ENCODE peak calls at places on chromosomes 2 and 18, in five cellular contexts. S is neuronal stem cell, W is fibroblast of lung, J is K562, Y is mesenchymal stem cell. N is an unnamed sample.

GRCh38 chr18:9704233-9705118 is 3.6 kb upstream of the RAB31 start:
- DNase-seq in Y (no peak), J (peak), W (no peak), S (no peak), N (no peak)

GRCh38 chr18:52636536-52636935 is 296.5 kb downstream of the DCC start:
- DNase-seq in J (no peak), S (no peak), W (no peak), Y (no peak), N (no peak)

GRCh38 chr2:110674620-110675555 is 3.0 kb downstream of the BUB1 start:
- DNase-seq in S (no peak), W (peak), J (peak), Y (peak), N (no peak)

GRCh38 chr18:41899535-41899934 is 55.5 kb upstream of the PIK3C3 start:
- DNase-seq in Y (no peak), S (no peak), J (no peak), W (no peak), N (no peak)

GRCh38 chr2:3657881-3658280 is at the start of gene ALLC:
- DNase-seq in Y (no peak), W (no peak), S (no peak), J (no peak), N (no peak)

GRCh38 chr2:8623958-8624591 is 57.8 kb upstream of the ID2 start:
- DNase-seq in J (no peak), W (no peak), S (no peak), Y (no peak), N (no peak)

GRCh38 chr2:157087373-157088005 is 170.0 kb upstream of the GALNT5 start:
- DNase-seq in W (peak), J (no peak), S (no peak), Y (no peak), N (no peak)

GRCh38 chr18:75089748-75090327 is 119.1 kb downstream of the PTGR3 start:
- DNase-seq in J (no peak), W (no peak), Y (no peak), S (no peak), N (no peak)

GRCh38 chr2:80374105-80374504 is 69.6 kb upstream of the LRRTM1 start:
- DNase-seq in W (no peak), S (no peak), J (no peak), Y (no peak), N (no peak)

GRCh38 chr18:63725682-63726480 is 23.1 kb downstream of the SERPINB11 start:
- DNase-seq in W (no peak), J (no peak), Y (no peak), S (no peak), N (peak)

GRCh38 chr2:223297788-223298187 is 245.8 kb downstream of the KCNE4 start:
- DNase-seq in W (no peak), J (no peak), Y (peak), S (no peak), N (no peak)

GRCh38 chr2:218022851-218023530 is 20.2 kb upstream of the TNS1 start:
- DNase-seq in S (no peak), W (no peak), J (no peak), Y (no peak), N (no peak)

GRCh38 chr2:32715981-32716380 is 88.1 kb downstream of the TTC27 start:
- DNase-seq in W (peak), J (no peak), Y (peak), S (no peak), N (no peak)

GRCh38 chr2:170685591-170685990 is 29.5 kb upstream of the SP5 start:
- DNase-seq in W (no peak), S (no peak), Y (no peak), J (no peak), N (peak)

GRCh38 chr18:58276640-58277456 is 232.8 kb downstream of the NEDD4L start:
- DNase-seq in W (no peak), J (no peak), S (no peak), Y (no peak), N (peak)

GRCh38 chr2:47221956-47222355 is 66.8 kb upstream of the STPG4 start:
- DNase-seq in J (no peak), W (peak), S (no peak), Y (no peak), N (no peak)

GRCh38 chr2:47222813-47223564 is 67.9 kb upstream of the STPG4 start:
- DNase-seq in W (no peak), S (no peak), J (no peak), Y (no peak), N (no peak)

GRCh38 chr2:47218899-47219525 is 63.9 kb upstream of the STPG4 start:
- DNase-seq in S (no peak), Y (no peak), J (peak), W (no peak), N (no peak)

GRCh38 chr2:47219970-47220369 is 64.9 kb upstream of the STPG4 start:
- DNase-seq in W (no peak), J (no peak), Y (no peak), S (no peak), N (no peak)

GRCh38 chr2:47221039-47221438 is 65.9 kb upstream of the STPG4 start:
- DNase-seq in S (no peak), Y (peak), J (no peak), W (peak), N (no peak)
- H3K4me2 ChIP-seq in S (no peak), Y (no peak), J (no peak), W (no peak), N (no peak)

DNA sequence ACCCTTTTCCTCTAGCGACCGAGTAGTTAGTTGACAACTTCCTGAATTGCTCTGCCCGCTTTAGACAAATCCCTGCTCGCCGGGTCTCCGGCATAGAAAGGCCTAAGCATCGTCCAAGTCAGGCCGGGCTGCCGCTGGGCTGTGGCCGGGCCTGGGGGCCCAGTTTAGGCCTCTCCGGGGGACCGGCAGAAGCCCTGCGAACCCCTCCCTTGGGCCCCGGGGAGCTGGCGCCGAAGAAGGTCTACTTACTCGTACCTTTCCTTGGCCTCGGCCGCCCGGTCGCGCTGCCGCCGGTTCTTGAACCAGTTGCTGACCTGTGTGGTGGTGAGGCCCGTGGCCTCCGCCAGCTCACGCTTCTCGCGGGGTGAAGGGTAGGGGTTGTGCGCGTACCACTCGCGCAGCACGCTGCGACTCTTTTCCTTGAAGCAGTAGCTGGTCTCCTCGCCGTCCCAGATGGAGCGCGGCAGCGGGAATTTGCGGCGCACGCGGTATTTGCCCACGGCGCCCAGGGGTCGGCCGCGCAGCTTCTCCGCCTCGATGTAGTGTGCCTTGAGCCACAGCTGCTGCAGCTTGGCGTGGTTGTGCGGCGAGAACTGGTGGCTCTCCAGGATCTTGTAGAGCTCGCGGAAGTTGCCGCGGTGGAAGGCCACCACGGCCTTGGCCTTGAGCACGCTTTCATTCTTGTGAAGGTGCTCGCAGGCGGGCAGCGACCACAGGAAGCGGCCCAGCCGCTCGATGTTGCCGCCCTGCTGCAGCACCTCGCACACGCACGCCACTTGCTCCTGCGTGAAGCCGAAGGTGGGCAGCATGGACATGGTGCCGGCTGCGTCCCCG is 739 bp downstream of the SIX2 start:
- DNase-seq in J (no peak), S (no peak), Y (peak), W (no peak), N (peak)
- H3K9ac ChIP-seq in J (no peak), S (peak), Y (peak), W (no peak), N (no peak)

GRCh38 chr2:55502590-55503141 is 16.9 kb upstream of the CFAP36 start:
- DNase-seq in J (no peak), Y (no peak), W (no peak), S (no peak), N (no peak)
- H3K4me2 ChIP-seq in J (no peak), Y (no peak), W (no peak), S (no peak), N (no peak)

DNA sequence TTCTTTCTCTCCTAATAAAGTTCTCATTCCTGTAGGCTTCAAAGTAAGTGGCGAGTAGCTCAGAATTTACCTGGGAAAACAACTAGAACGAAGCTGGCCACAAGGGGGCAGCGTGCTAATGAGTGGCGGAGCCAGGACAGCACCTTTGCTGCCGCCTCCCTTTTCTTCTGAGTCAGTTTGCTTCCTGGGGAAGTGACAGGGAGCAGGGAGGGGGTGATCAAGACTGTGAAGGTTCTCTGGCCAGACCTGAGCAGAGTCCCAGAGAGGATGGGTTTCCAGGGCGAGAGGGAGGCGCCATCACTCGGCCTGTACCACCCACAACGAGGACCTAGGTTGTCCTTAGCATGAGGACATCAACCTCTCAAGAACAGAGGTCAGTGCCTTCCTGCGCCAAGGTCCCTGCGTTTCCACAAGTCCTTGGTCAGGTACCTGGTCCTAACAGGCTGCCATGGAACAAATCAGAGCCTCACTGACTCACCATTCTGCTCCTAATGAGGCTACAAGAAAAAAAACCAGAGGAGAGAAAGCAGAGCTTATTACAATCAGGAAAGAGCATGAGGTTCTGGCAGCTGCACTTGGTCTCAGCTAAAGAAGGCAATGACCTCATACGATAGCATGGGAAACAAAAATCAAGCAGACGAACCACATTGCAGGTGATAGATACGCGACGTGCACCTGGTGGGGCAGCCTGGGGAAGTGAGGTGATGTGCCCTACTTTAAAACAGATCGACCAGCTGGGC is 98.7 kb downstream of the PLB1 start:
- DNase-seq in W (peak), J (peak), S (peak), Y (peak), N (peak)
- H3K9ac ChIP-seq in W (no peak), J (no peak), S (no peak), Y (peak), N (no peak)

GRCh38 chr2:75526842-75527241 is 33.9 kb downstream of the EVA1A start:
- DNase-seq in Y (no peak), W (no peak), S (no peak), J (no peak), N (no peak)
- H3K4me2 ChIP-seq in Y (no peak), W (no peak), S (no peak), J (no peak), N (no peak)

DNA sequence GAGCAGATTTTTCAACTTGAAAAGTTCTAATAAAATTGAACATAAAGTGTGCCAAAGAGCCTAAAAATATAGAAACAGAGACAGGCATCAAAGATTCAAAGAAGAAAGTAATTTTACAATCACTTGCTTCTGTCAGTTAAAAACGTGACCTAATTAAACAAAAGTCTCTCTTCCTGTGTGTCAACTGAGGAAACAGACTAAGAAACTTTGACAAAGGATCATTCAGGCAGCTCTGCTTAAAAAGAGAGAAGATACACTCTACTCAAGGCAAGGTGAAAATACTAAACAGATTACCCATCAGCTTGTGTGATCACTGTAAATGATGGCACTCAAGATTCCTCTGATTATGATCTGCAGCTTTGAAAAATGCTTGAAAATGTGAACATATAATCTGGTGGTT is 47.8 kb downstream of the DYM start:
- DNase-seq in Y (no peak), W (no peak), J (no peak), S (no peak), N (no peak)
- H3K9ac ChIP-seq in Y (no peak), W (no peak), J (no peak), S (no peak), N (no peak)

N was measured in neural progenitor cell.